ENCODE peak calls at places on chromosomes 12 and 14, in five cellular contexts. I is left colon; A is mammary epithelial cell; P is activated naive CD8-positive, alpha-beta T cell treated with anti-CD3 and anti-CD28 coated beads, Interleukin-2, amount 50 U/mL, for 24 hours; T is left ventricle myocardium inferior. K is an unnamed sample.

GRCh38 chr14:99522457-99522891 is 41.3 kb downstream of the CCNK start:
- DNase-seq in I (no peak), A (no peak), P (no peak), T (peak; percentile 34), K (no peak)

GRCh38 chr12:118689793-118690192 is 291.5 kb upstream of the SRRM4 start:
- DNase-seq in I (no peak), A (no peak), P (no peak), T (no peak), K (no peak)

GRCh38 chr14:65024957-65025356 is 38.3 kb downstream of the FNTB start:
- DNase-seq in I (no peak), A (no peak), P (no peak), T (no peak), K (no peak)

GRCh38 chr14:90697146-90697545 is 119.1 kb downstream of the TTC7B start:
- DNase-seq in I (no peak), A (no peak), P (no peak), T (no peak), K (no peak)

GRCh38 chr12:12265571-12266388 is 1.1 kb downstream of the LRP6 start:
- DNase-seq in I (peak; percentile 9), A (peak; percentile 23), P (no peak), T (no peak), K (peak; percentile 21)

GRCh38 chr12:116138781-116139180 is 138.7 kb downstream of the MED13L start:
- DNase-seq in I (no peak), A (peak; percentile 61), P (no peak), T (no peak), K (no peak)

GRCh38 chr14:90060965-90061848 is 587 bp upstream of the KCNK13 start:
- DNase-seq in I (peak; percentile 14), A (no peak), P (peak; percentile 14), T (no peak), K (peak; percentile 41)

GRCh38 chr14:50060871-50061663 is 55.3 kb downstream of the VCPKMT start:
- DNase-seq in I (peak; percentile 34), A (peak; percentile 99), P (peak; percentile 64), T (peak; percentile 38), K (peak; percentile 70)

GRCh38 chr14:91361236-91361811 is 56.3 kb downstream of the CCDC88C start:
- DNase-seq in I (no peak), A (peak; percentile 95), P (no peak), T (no peak), K (no peak)

GRCh38 chr14:50067723-50068495 is 48.5 kb downstream of the VCPKMT start:
- DNase-seq in I (no peak), A (peak; percentile 84), P (no peak), T (no peak), K (no peak)

GRCh38 chr14:21703357-21704339 is 30.0 kb upstream of the OR4E1 start:
- DNase-seq in I (no peak), A (no peak), P (no peak), T (no peak), K (no peak)

GRCh38 chr14:65180725-65181025 is 78.4 kb upstream of the MAX start:
- DNase-seq in I (no peak), A (no peak), P (peak; percentile 19), T (no peak), K (no peak)

GRCh38 chr12:120488057-120488660 is 7.8 kb upstream of the DYNLL1 start:
- DNase-seq in I (no peak), A (no peak), P (no peak), T (no peak), K (no peak)

GRCh38 chr12:68236421-68237059 is 10.9 kb upstream of the IL26 start:
- DNase-seq in I (peak; percentile 14), A (peak; percentile 40), P (no peak), T (no peak), K (peak; percentile 57)

GRCh38 chr14:85317491-85318021 is 212.4 kb upstream of the FLRT2 start:
- DNase-seq in I (no peak), A (peak; percentile 51), P (no peak), T (no peak), K (no peak)

GRCh38 chr14:63388766-63389431 is 70.2 kb upstream of the GPHB5 start:
- DNase-seq in I (peak; percentile 64), A (peak; percentile 26), P (peak; percentile 55), T (peak; percentile 53), K (peak; percentile 73)

GRCh38 chr14:77950371-77950770 is 150.5 kb downstream of the ADCK1 start:
- DNase-seq in I (no peak), A (peak; percentile 20), P (no peak), T (no peak), K (no peak)

GRCh38 chr12:102871014-102871413 is 46.0 kb downstream of the PAH start:
- DNase-seq in I (no peak), A (no peak), P (no peak), T (no peak), K (no peak)

GRCh38 chr12:104055686-104056388 is 5.8 kb upstream of the GLT8D2 start:
- DNase-seq in I (peak; percentile 56), A (no peak), P (no peak), T (peak; percentile 79), K (no peak)

GRCh38 chr14:37343307-37344094 is 145.8 kb downstream of the MIPOL1 start:
- DNase-seq in I (no peak), A (no peak), P (no peak), T (no peak), K (no peak)

GRCh38 chr12:106082216-106083175 is 56.3 kb downstream of the NUAK1 start:
- DNase-seq in I (no peak), A (no peak), P (no peak), T (no peak), K (no peak)

GRCh38 chr14:57889245-57889644 is 23.4 kb upstream of the SLC35F4 start:
- DNase-seq in I (peak; percentile 5), A (peak; percentile 50), P (no peak), T (peak; percentile 64), K (no peak)

GRCh38 chr14:54444003-54444402 is 2.8 kb upstream of the CNIH1 start:
- DNase-seq in I (no peak), A (no peak), P (no peak), T (no peak), K (no peak)

GRCh38 chr12:10501031-10501430 is 4.7 kb upstream of the EIF2S3B start:
- DNase-seq in I (no peak), A (peak; percentile 9), P (no peak), T (no peak), K (no peak)

GRCh38 chr14:101962503-101962874 is 1.9 kb upstream of the DYNC1H1 start:
- DNase-seq in I (peak; percentile 64), A (peak; percentile 69), P (no peak), T (peak; percentile 76), K (no peak)

GRCh38 chr14:74302160-74302628 is 540 bp downstream of the ABCD4 start:
- DNase-seq in I (no peak), A (peak; percentile 47), P (no peak), T (no peak), K (peak; percentile 52)

GRCh38 chr12:65232490-65233077 is 45.9 kb upstream of the MSRB3 start:
- DNase-seq in I (no peak), A (peak; percentile 11), P (no peak), T (no peak), K (no peak)

GRCh38 chr14:90288646-90289355 is 32.4 kb downstream of the PSMC1 start:
- DNase-seq in I (no peak), A (no peak), P (no peak), T (peak; percentile 34), K (no peak)

GRCh38 chr12:122199484-122200355 is 3.8 kb upstream of the B3GNT4 start:
- DNase-seq in I (no peak), A (no peak), P (no peak), T (no peak), K (no peak)

GRCh38 chr12:45658066-45658465 is 71.4 kb upstream of the ARID2 start:
- DNase-seq in I (no peak), A (no peak), P (no peak), T (no peak), K (no peak)

GRCh38 chr12:109544955-109545531 is 28.3 kb downstream of the MMAB start:
- DNase-seq in I (peak; percentile 21), A (peak; percentile 11), P (no peak), T (no peak), K (peak; percentile 48)

GRCh38 chr14:104341532-104342434 is 203.4 kb downstream of the KIF26A start:
- DNase-seq in I (peak; percentile 87), A (no peak), P (peak; percentile 22), T (no peak), K (peak; percentile 35)